ENCODE peak calls at places on chromosomes 1 and 21, in seven cellular contexts. E is HAP-1; D is pancreas; F is CD4-positive, CD25-positive, alpha-beta regulatory T cell; L is A549; U is kidney; J is sigmoid colon. O is an unnamed sample.

GRCh38 chr21:42225571-42226155 is 6.7 kb downstream of the ABCG1 start:
- DNase-seq in E (no peak), D (no peak), F (no peak), L (no peak), U (peak; percentile 15), J (peak; percentile 46), O (no peak)

GRCh38 chr1:92653605-92654381 is 131.1 kb downstream of the EVI5 start:
- DNase-seq in E (no peak), D (no peak), F (no peak), L (no peak), U (no peak), J (no peak), O (no peak)

GRCh38 chr1:230145953-230146476 is 79.0 kb downstream of the GALNT2 start:
- DNase-seq in E (no peak), D (no peak), F (no peak), L (no peak), U (no peak), J (no peak), O (no peak)

GRCh38 chr1:208010070-208010469 is 99.1 kb upstream of the CD34 start:
- DNase-seq in E (no peak), D (no peak), F (no peak), L (no peak), U (no peak), J (no peak), O (no peak)

GRCh38 chr21:45341779-45342178 is 54.1 kb upstream of the POFUT2 start:
- DNase-seq in E (no peak), D (no peak), F (no peak), L (no peak), U (no peak), J (no peak), O (no peak)

GRCh38 chr1:91804546-91805023 is 81.4 kb downstream of the TGFBR3 start:
- DNase-seq in E (no peak), D (no peak), F (peak; percentile 88), L (no peak), U (no peak), J (no peak), O (peak; percentile 92)

GRCh38 chr1:119853155-119853554 is 41.9 kb upstream of the REG4 start:
- DNase-seq in E (no peak), D (no peak), F (no peak), L (no peak), U (peak; percentile 68), J (no peak), O (no peak)

GRCh38 chr1:76294470-76295194 is 220.1 kb downstream of the ST6GALNAC3 start:
- DNase-seq in E (no peak), D (no peak), F (peak; percentile 72), L (no peak), U (no peak), J (no peak), O (peak; percentile 30)

GRCh38 chr1:17295292-17295691 is 12.7 kb upstream of the PADI4 start:
- DNase-seq in E (no peak), D (no peak), F (no peak), L (no peak), U (no peak), J (no peak), O (no peak)

GRCh38 chr21:33975548-33976081 is 60.0 kb upstream of the ATP5PO start:
- DNase-seq in E (no peak), D (no peak), F (peak; percentile 84), L (no peak), U (no peak), J (no peak), O (peak; percentile 31)

GRCh38 chr1:5598824-5599395 is 393.3 kb downstream of the NPHP4 start:
- DNase-seq in E (no peak), D (no peak), F (no peak), L (no peak), U (no peak), J (no peak), O (no peak)

GRCh38 chr21:43764576-43765495 is 11.3 kb downstream of the CSTB start:
- DNase-seq in E (no peak), D (peak; percentile 61), F (no peak), L (no peak), U (no peak), J (no peak), O (no peak)

GRCh38 chr21:43815107-43815742 is 25.8 kb downstream of the RRP1 start:
- DNase-seq in E (no peak), D (peak; percentile 57), F (no peak), L (no peak), U (no peak), J (no peak), O (no peak)

GRCh38 chr1:27003745-27004470 is 8.7 kb downstream of the TENT5B start:
- DNase-seq in E (no peak), D (no peak), F (no peak), L (no peak), U (no peak), J (no peak), O (no peak)
- H3K4me3 ChIP-seq in E (no peak overlapping the region), D (no peak overlapping the region), F (no peak overlapping the region), L (no peak overlapping the region), U (no peak overlapping the region), J (no peak overlapping the region), O (no peak overlapping the region)

GRCh38 chr1:64917907-64918306 is 48.4 kb downstream of the JAK1 start:
- DNase-seq in E (no peak), D (no peak), F (no peak), L (no peak), U (no peak), J (no peak), O (no peak)
- H3K4me1 ChIP-seq in E (no peaks in the 10 kb centered on the region), D (peaks cover 64% of the 10 kb centered on the region), F (peaks cover 65% of the 10 kb centered on the region), L (peaks cover 85% of the 10 kb centered on the region), U (peaks cover 28% of the 10 kb centered on the region), J (peaks cover 66% of the 10 kb centered on the region), O (peaks cover 79% of the 10 kb centered on the region)

GRCh38 chr1:39895731-39896480 is 5.8 kb downstream of the MYCL start:
- DNase-seq in E (no peak), D (no peak), F (no peak), L (no peak), U (no peak), J (no peak), O (no peak)

GRCh38 chr1:39898146-39898545 is 3.6 kb downstream of the MYCL start:
- DNase-seq in E (peak; percentile 90), D (no peak), F (no peak), L (no peak), U (no peak), J (no peak), O (no peak)

GRCh38 chr1:39896909-39897685 is 4.6 kb downstream of the MYCL start:
- DNase-seq in E (peak; percentile 47), D (no peak), F (no peak), L (no peak), U (no peak), J (no peak), O (no peak)

GRCh38 chr1:39892611-39893595 is 8.8 kb downstream of the MYCL start:
- DNase-seq in E (peak; percentile 85), D (no peak), F (peak; percentile 67), L (peak; percentile 22), U (no peak), J (peak; percentile 1), O (no peak)

GRCh38 chr1:39895096-39895495 is 6.6 kb downstream of the MYCL start:
- DNase-seq in E (no peak), D (no peak), F (no peak), L (no peak), U (no peak), J (no peak), O (no peak)
- H3K4me3 ChIP-seq in E (no peak overlapping the region), D (no peak overlapping the region), F (no peak overlapping the region), L (no peak overlapping the region), U (no peak overlapping the region), J (no peak overlapping the region), O (no peak overlapping the region)

GRCh38 chr1:19213580-19213979 is 3.5 kb upstream of the UBR4 start:
- DNase-seq in E (no peak), D (no peak), F (no peak), L (no peak), U (no peak), J (no peak), O (no peak)
- H3K4me1 ChIP-seq in E (peaks cover 18% of the 10 kb centered on the region), D (peaks cover 22% of the 10 kb centered on the region), F (peaks cover 29% of the 10 kb centered on the region), L (peaks cover 12% of the 10 kb centered on the region), U (peaks cover 6% of the 10 kb centered on the region), J (peaks cover 26% of the 10 kb centered on the region), O (peaks cover 29% of the 10 kb centered on the region)

GRCh38 chr1:71916894-71917293 is 365.4 kb downstream of the NEGR1 start:
- DNase-seq in E (no peak), D (no peak), F (no peak), L (no peak), U (no peak), J (no peak), O (no peak)
- H3K4me3 ChIP-seq in E (no peak overlapping the region), D (no peak overlapping the region), F (no peak overlapping the region), L (no peak overlapping the region), U (no peak overlapping the region), J (no peak overlapping the region), O (no peak overlapping the region)

DNA sequence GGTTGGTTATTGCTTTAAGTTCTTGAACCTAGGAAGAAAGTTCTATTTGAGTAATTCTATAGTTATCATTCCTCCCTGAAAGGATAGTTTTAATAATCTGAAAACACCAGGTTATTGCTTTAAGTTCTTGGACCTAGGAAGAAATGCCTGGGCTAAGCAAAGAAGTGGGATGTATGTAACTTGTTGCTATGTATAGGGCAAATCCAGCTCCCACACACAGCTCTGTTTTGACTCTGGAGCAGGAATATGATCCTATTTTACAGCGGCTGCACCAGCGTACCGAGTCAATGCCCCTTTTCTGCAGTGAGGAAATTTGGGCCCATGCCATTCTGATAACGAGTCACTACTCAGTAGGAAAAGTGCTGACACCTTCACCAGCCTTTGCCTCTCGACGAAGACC is 86.6 kb downstream of the WDR64 start:
- DNase-seq in E (no peak), D (no peak), F (no peak), L (no peak), U (no peak), J (no peak), O (no peak)
- H3K4me1 ChIP-seq in E (peaks cover 10% of the 10 kb centered on the region), D (no peaks in the 10 kb centered on the region), F (no peaks in the 10 kb centered on the region), L (no peaks in the 10 kb centered on the region), U (no peaks in the 10 kb centered on the region), J (no peaks in the 10 kb centered on the region), O (no peaks in the 10 kb centered on the region)

GRCh38 chr1:154821083-154821482 is 49.0 kb downstream of the KCNN3 start:
- DNase-seq in E (no peak), D (no peak), F (no peak), L (no peak), U (no peak), J (peak; percentile 91), O (no peak)
- H3K4me3 ChIP-seq in E (no peak overlapping the region), D (no peak overlapping the region), F (no peak overlapping the region), L (no peak overlapping the region), U (no peak overlapping the region), J (no peak overlapping the region), O (no peak overlapping the region)

DNA sequence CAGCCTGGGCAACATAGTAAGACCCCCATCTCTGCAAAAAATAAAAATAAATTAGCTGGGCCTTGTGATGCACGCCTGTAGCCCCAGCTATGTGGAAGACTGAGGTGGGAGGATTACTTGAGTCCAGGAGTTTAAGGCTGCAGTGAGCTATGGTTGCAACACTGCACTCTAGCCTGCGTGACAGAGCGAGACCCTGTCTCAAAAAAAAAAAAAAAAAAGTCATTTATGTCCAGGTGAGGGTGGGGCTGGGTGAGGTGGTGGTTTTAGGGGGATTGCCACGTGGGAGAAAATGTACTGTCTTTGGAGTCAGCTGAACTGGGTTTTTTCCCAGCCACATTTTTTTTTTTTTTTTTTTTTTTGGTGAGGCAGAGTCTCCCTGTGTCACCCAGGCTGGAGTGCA is 6.7 kb downstream of the PIK3CD start:
- DNase-seq in E (no peak), D (no peak), F (no peak), L (no peak), U (no peak), J (no peak), O (no peak)
- H3K4me1 ChIP-seq in E (no peaks in the 10 kb centered on the region), D (no peaks in the 10 kb centered on the region), F (peaks cover 59% of the 10 kb centered on the region), L (peaks cover 5% of the 10 kb centered on the region), U (no peaks in the 10 kb centered on the region), J (no peaks in the 10 kb centered on the region), O (peaks cover 66% of the 10 kb centered on the region)

O was measured in CD8-positive, alpha-beta memory T cell.